ENCODE peak calls at places on chromosomes 5 and 9, in nine cellular contexts. E is AG04450, W is prostate gland, Y is lower lobe of right lung, N is adrenal gland, O is sigmoid colon, V is Panc1, I is IMR-90, K is heart left ventricle. H is an unnamed sample.

GRCh38 chr9:71115448-71115975 is 5.9 kb downstream of the TRPM3 start:
- DNase-seq in K (no peak), Y (no peak), V (no peak), N (no peak), I (no peak), W (no peak), E (no peak), O (no peak), H (no peak)

GRCh38 chr9:93116049-93116961 is 17.7 kb downstream of the NINJ1 start:
- DNase-seq in N (peak), V (no peak), O (peak), Y (peak), K (peak), E (no peak), I (peak), W (no peak), H (peak)

GRCh38 chr5:14178671-14179211 is 35.6 kb downstream of the TRIO start:
- DNase-seq in V (no peak), I (peak), N (no peak), W (no peak), K (no peak), E (no peak), Y (no peak), O (no peak), H (no peak)

GRCh38 chr5:64840958-64841357 is 72.2 kb downstream of the CWC27 start:
- DNase-seq in Y (no peak), E (no peak), I (no peak), N (no peak), K (no peak), V (no peak), W (no peak), O (no peak), H (no peak)

GRCh38 chr9:110703669-110704068 is 35.1 kb downstream of the MUSK start:
- DNase-seq in E (no peak), Y (no peak), N (no peak), O (no peak), K (no peak), W (no peak), I (no peak), V (no peak), H (no peak)

GRCh38 chr5:103207653-103208052 is 50.9 kb upstream of the MACIR start:
- DNase-seq in W (no peak), O (no peak), E (no peak), Y (no peak), I (peak), K (no peak), V (no peak), N (no peak), H (no peak)

GRCh38 chr5:159515909-159516415 is 185.7 kb upstream of the IL12B start:
- DNase-seq in W (peak), I (peak), N (peak), V (no peak), K (peak), Y (peak), E (no peak), O (no peak), H (peak)

GRCh38 chr9:135907006-135907434 is 326 bp downstream of the CAMSAP1 start:
- DNase-seq in E (no peak), N (no peak), V (no peak), O (peak), I (peak), K (no peak), Y (peak), W (no peak), H (peak)

GRCh38 chr5:13660072-13660471 is 284.4 kb downstream of the DNAH5 start:
- DNase-seq in Y (no peak), O (no peak), N (no peak), E (no peak), W (no peak), V (no peak), I (peak), K (no peak), H (no peak)

GRCh38 chr5:37015795-37016666 is 139.5 kb downstream of the NIPBL start:
- DNase-seq in E (no peak), Y (no peak), O (no peak), V (no peak), K (no peak), N (no peak), I (peak), W (no peak), H (no peak)

GRCh38 chr9:70639853-70640814 is 225.7 kb upstream of the KLF9 start:
- DNase-seq in I (peak), V (peak), Y (no peak), E (peak), N (no peak), W (peak), O (no peak), K (no peak), H (no peak)

GRCh38 chr5:113119271-113119924 is 142.8 kb downstream of the DCP2 start:
- DNase-seq in E (no peak), V (no peak), N (peak), O (peak), Y (peak), I (peak), W (no peak), K (peak), H (peak)

GRCh38 chr9:134435527-134436355 is 109.5 kb downstream of the RXRA start:
- DNase-seq in Y (no peak), O (no peak), V (no peak), E (no peak), W (no peak), K (no peak), N (no peak), I (no peak), H (no peak)

DNA sequence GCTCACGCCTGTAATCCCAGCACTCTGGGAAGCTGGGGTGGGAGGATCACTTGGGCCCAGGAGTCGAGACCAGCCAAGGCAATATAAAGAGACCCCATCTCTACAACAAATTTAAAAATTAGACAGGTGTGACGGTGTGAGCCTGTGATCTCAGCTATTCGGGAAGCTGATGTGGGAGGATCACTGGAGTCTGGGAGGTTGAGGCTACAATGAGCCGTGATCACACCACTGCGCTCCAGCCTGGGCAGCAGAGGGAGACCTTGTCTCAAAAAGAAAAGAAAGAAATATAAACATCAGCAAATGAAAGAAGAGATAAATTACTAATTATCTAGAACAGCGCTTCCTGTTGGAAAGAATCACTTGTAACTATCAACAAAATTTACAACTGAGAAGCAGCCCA is 105.0 kb downstream of the MAPKAP1 start:
- DNase-seq in I (no peak), V (no peak), E (no peak), Y (no peak), K (no peak), N (no peak), W (no peak), O (no peak), H (no peak)
- TF ChIP-seq CTCF in I (peak), V (peak), E (peak), Y (no peak), K (no peak), N (no peak), W (no peak), O (no peak), H (no peak)

DNA sequence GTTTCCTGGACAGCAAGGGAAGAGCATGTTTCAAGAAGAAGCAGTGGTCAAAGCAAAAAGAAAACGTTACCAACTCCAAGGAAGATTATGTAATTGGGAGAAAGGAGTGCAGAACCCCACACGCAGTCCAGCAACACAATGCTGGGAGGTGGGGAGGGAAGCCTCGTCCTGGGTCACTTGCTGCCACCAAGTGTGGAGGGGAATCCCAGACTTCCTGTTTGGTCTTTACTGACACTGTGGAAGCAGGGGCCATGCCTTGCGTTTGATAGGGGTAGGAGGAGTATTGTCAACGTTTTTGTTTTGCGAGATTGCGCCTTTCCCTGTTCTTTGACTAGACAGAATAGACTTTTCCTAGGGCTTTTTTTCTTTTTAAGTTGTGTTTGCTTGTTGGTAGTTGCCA is 421.0 kb downstream of the KDM4C start:
- DNase-seq in O (no peak), V (no peak), N (no peak), K (no peak), I (no peak), Y (no peak), W (no peak), E (no peak), H (no peak)
- H3K27ac ChIP-seq in O (no peak), V (no peak), N (no peak), K (no peak), I (no peak), Y (no peak), W (no peak), E (no peak), H (no peak)

GRCh38 chr5:7878381-7878873 is 9.5 kb downstream of the MTRR start:
- DNase-seq in E (no peak), Y (no peak), N (no peak), W (no peak), I (peak), K (no peak), V (no peak), O (no peak), H (no peak)
- TF ChIP-seq CTCF in E (no peak), Y (no peak), N (no peak), W (no peak), I (no peak), K (no peak), V (no peak), O (no peak), H (no peak)

GRCh38 chr9:98575379-98576346 is 133.1 kb downstream of the GABBR2 start:
- DNase-seq in Y (no peak), N (no peak), E (peak), I (peak), W (no peak), O (no peak), V (no peak), K (no peak), H (no peak)
- H3K27ac ChIP-seq in Y (no peak), N (no peak), E (no peak), I (peak), W (no peak), O (no peak), V (no peak), K (no peak), H (no peak)

GRCh38 chr5:170917113-170917512 is 55.3 kb downstream of the RANBP17 start:
- DNase-seq in O (no peak), I (no peak), V (no peak), E (no peak), Y (no peak), W (no peak), N (no peak), K (no peak), H (no peak)
- TF ChIP-seq CTCF in O (no peak), I (peak), V (no peak), E (peak), Y (no peak), W (no peak), N (peak), K (peak), H (no peak)